ENCODE peak calls at places on chromosomes 6 and 20, in five cellular contexts. A, N, E, Y and W are unnamed samples. For H3K36me3 and H3K27me3, the result is how much of the 10 kb centered on the place peaks cover.

GRCh38 chr6:44078795-44079671 is 48.2 kb downstream of the MRPL14 start:
- DNase-seq in N (peak), Y (peak), A (peak), E (peak), W (peak)

GRCh38 chr20:55252525-55252924 is 752.8 kb downstream of the CBLN4 start:
- DNase-seq in Y (no peak), A (no peak), N (no peak), E (no peak), W (no peak)

GRCh38 chr6:98498359-98498758 is 336.0 kb upstream of the POU3F2 start:
- DNase-seq in E (no peak), A (no peak), N (no peak), Y (no peak), W (no peak)

GRCh38 chr20:63017826-63018411 is 11.2 kb upstream of the BHLHE23 start:
- DNase-seq in E (no peak), A (no peak), Y (no peak), N (no peak), W (peak)

GRCh38 chr6:73803562-73804221 is 107.7 kb downstream of the CD109 start:
- DNase-seq in Y (peak), N (peak), A (peak), E (no peak), W (peak)

GRCh38 chr6:158894192-158894591 is 75.0 kb upstream of the EZR start:
- DNase-seq in A (peak), E (no peak), Y (no peak), N (peak), W (peak)

GRCh38 chr6:38543022-38543421 is 96.7 kb downstream of the BTBD9 start:
- DNase-seq in Y (no peak), N (no peak), E (no peak), A (no peak), W (no peak)

GRCh38 chr6:28802417-28803336 is 121.1 kb downstream of the TRIM27 start:
- DNase-seq in N (no peak), Y (no peak), A (no peak), E (no peak), W (peak)

GRCh38 chr6:67663105-67663895 is 971.8 kb upstream of the ADGRB3 start:
- DNase-seq in A (no peak), Y (no peak), E (no peak), N (no peak), W (no peak)

GRCh38 chr20:8434326-8434876 is 302.3 kb downstream of the PLCB1 start:
- DNase-seq in A (no peak), E (no peak), N (no peak), Y (no peak), W (no peak)

GRCh38 chr20:62587757-62588402 is 54.4 kb upstream of the SLCO4A1 start:
- DNase-seq in A (peak), Y (peak), E (no peak), N (peak), W (peak)

GRCh38 chr6:77740380-77740779 is 87.5 kb downstream of the MEI4 start:
- DNase-seq in N (no peak), A (no peak), E (no peak), Y (no peak), W (peak)

GRCh38 chr6:7373739-7374138 is 15.8 kb downstream of the CAGE1 start:
- DNase-seq in N (no peak), E (no peak), A (no peak), Y (no peak), W (no peak)

GRCh38 chr6:44128020-44128917 is 915 bp downstream of the TMEM63B start:
- DNase-seq in N (peak), E (no peak), Y (peak), A (no peak), W (peak)

GRCh38 chr6:44898296-44898930 is 429.7 kb upstream of the RUNX2 start:
- DNase-seq in Y (no peak), N (no peak), A (no peak), E (no peak), W (no peak)

GRCh38 chr20:52130406-52130805 is 61.2 kb downstream of the ZFP64 start:
- DNase-seq in E (no peak), A (no peak), Y (no peak), N (no peak), W (no peak)

GRCh38 chr20:57060407-57061057 is 205.9 kb downstream of the BMP7 start:
- DNase-seq in A (no peak), E (no peak), N (no peak), Y (no peak), W (no peak)

GRCh38 chr6:1797801-1798200 is 188.1 kb downstream of the FOXC1 start:
- DNase-seq in A (no peak), E (no peak), N (no peak), Y (no peak), W (no peak)

GRCh38 chr6:89035252-89036106 is 45.1 kb upstream of the PNRC1 start:
- DNase-seq in N (no peak), E (no peak), Y (peak), A (no peak), W (no peak)

GRCh38 chr6:34867484-34867883 is 20.4 kb downstream of the TAF11 start:
- DNase-seq in A (no peak), N (no peak), Y (no peak), E (no peak), W (no peak)

GRCh38 chr20:4195499-4195898 is 180.1 kb upstream of the RNF24 start:
- DNase-seq in Y (no peak), N (peak), E (no peak), A (no peak), W (peak)

GRCh38 chr6:11952291-11952690 is 59.8 kb upstream of the HIVEP1 start:
- DNase-seq in E (no peak), A (no peak), N (no peak), Y (no peak), W (no peak)

GRCh38 chr6:88166493-88166900 is 350 bp upstream of the CNR1 start:
- DNase-seq in E (no peak), A (no peak), Y (peak), N (no peak), W (peak)

GRCh38 chr6:18720075-18720474 is 332.9 kb downstream of the RNF144B start:
- DNase-seq in Y (no peak), A (no peak), E (no peak), N (no peak), W (no peak)

GRCh38 chr6:87543836-87544735 is 45.7 kb downstream of the RARS2 start:
- DNase-seq in E (no peak), Y (no peak), N (no peak), A (no peak), W (no peak)

GRCh38 chr6:155056756-155057155 is 61.6 kb downstream of the TIAM2 start:
- DNase-seq in A (no peak), N (no peak), E (no peak), Y (no peak), W (no peak)

GRCh38 chr6:155493694-155494143 is 38.1 kb upstream of the NOX3 start:
- DNase-seq in E (no peak), Y (peak), A (no peak), N (no peak), W (no peak)

GRCh38 chr6:84774174-84775158 is 10.1 kb upstream of the TBX18 start:
- DNase-seq in Y (peak), N (peak), E (no peak), A (peak), W (peak)

GRCh38 chr6:150841697-150842096 is 23.8 kb upstream of the MTHFD1L start:
- DNase-seq in A (no peak), Y (no peak), E (no peak), N (no peak), W (no peak)

GRCh38 chr6:75368151-75368779 is 83.7 kb upstream of the TMEM30A start:
- DNase-seq in N (peak), Y (no peak), E (no peak), A (peak), W (peak)

GRCh38 chr6:170578909-170579308 is 5.5 kb downstream of the PDCD2 start:
- DNase-seq in A (no peak), N (no peak), E (no peak), Y (no peak), W (no peak)
- H3K36me3 ChIP-seq in A (half or more), N (under half), E (under half), Y (under half), W (under half)

DNA sequence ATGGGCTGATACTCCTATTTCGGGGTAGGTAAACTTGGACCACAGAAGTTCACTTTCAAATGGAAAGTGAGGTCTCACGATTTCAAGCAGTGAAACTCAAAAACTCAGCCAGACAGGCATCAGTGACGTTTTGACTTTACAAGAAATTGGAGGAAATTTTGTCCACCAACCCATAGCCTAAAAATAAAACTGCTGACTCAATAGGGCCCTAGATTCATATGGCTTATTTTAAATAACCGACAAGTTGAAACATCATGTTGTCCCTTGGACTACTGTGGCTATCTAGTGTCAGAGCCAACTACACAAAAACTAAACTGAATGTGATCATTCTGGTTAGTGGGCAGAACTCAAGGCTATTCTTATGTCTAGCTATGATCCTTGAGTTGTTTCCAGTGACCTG is 486.3 kb downstream of the GRIK2 start:
- DNase-seq in A (no peak), E (no peak), Y (no peak), N (no peak), W (no peak)
- H3K4me3 ChIP-seq in A (no peak), E (no peak), Y (no peak), N (no peak), W (no peak)

DNA sequence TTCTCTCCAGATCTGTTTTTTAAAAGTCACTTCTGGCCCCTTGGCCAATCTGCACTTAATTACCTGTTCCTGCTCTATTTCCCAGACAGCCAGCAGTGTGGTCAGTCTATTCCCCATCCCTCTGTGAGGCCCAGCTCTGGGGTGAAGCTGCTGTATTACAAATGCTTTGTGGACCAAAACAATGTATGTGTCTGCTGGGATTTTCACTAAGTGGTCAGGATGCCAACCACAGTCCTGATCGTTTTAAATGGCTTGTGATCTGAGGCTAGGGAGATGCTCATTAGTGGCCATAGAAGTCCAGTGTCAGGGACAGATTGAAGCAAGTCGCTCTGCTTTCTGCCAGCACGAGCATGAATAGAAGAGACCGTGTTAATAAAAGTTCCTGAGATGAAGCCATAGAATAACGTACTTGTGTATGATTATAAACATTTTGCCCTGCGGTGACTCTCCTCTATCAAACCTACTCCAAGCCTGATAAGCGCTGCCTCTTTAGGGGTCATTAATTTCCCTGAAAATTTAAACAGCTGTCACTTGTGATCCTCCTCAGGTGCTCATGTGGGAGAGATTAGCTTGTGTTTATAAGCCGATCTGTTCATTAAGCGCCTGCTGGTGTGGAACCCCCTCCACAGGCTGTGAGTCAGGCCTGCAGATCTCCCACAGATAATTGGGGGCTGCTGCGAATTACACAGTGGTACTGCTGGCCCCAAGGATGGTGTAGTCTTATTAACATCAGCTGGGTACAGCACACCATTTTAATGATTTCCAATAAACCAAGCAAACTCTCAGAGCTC is 111.7 kb upstream of the CENPW start:
- DNase-seq in Y (no peak), N (peak), E (no peak), A (peak), W (no peak)
- H3K27me3 ChIP-seq in Y (under half), N (under half), E (under half), A (under half), W (under half)

GRCh38 chr6:37480951-37481597 is 18.6 kb downstream of the CCDC167 start:
- DNase-seq in N (peak), Y (no peak), E (no peak), A (no peak), W (peak)
- H3K36me3 ChIP-seq in N (under half), Y (under half), E (under half), A (half or more), W (under half)

GRCh38 chr6:108176281-108177089 is 10.7 kb downstream of the NR2E1 start:
- DNase-seq in E (no peak), Y (no peak), A (no peak), N (peak), W (peak)
- H3K4me3 ChIP-seq in E (no peak), Y (peak), A (peak), N (peak), W (peak)

GRCh38 chr6:104459543-104459942 is 400.2 kb downstream of the HACE1 start:
- DNase-seq in E (no peak), N (no peak), Y (no peak), A (no peak), W (no peak)

GRCh38 chr6:104460759-104461530 is 398.8 kb downstream of the HACE1 start:
- DNase-seq in A (no peak), E (no peak), Y (no peak), N (no peak), W (no peak)

GRCh38 chr6:104462811-104463599 is 396.7 kb downstream of the HACE1 start:
- DNase-seq in E (no peak), A (no peak), N (no peak), Y (no peak), W (no peak)
- H3K27me3 ChIP-seq in E (under half), A (under half), N (under half), Y (under half), W (under half)

GRCh38 chr6:167030222-167031072 is 31.2 kb downstream of the CEP43 start:
- DNase-seq in A (no peak), N (no peak), Y (no peak), E (no peak), W (no peak)
- H3K36me3 ChIP-seq in A (half or more), N (under half), Y (under half), E (under half), W (under half)